ENCODE peak calls at places on chromosomes 7 and 10, in four cellular contexts. G, A, W and X are unnamed samples.

GRCh38 chr7:20598479-20599419 is 16.7 kb upstream of the ABCB5 start:
- DNase-seq in W (no peak), G (peak; percentile 50), A (peak; percentile 74), X (peak; percentile 21)

GRCh38 chr7:69847921-69848612 is 249.8 kb downstream of the AUTS2 start:
- DNase-seq in A (no peak), W (no peak), G (no peak), X (no peak)

GRCh38 chr7:157499121-157499834 is 162.5 kb downstream of the DNAJB6 start:
- DNase-seq in G (no peak), A (no peak), W (no peak), X (peak; percentile 49)

GRCh38 chr7:101865031-101865824 is 47.8 kb downstream of the CUX1 start:
- DNase-seq in A (no peak), W (no peak), G (no peak), X (no peak)

GRCh38 chr10:79331226-79331625 is 16.0 kb upstream of the PPIF start:
- DNase-seq in G (no peak), W (no peak), A (no peak), X (no peak)

GRCh38 chr7:139582130-139582650 is 58.7 kb downstream of the CLEC2L start:
- DNase-seq in W (no peak), G (no peak), A (no peak), X (no peak)

GRCh38 chr7:91636129-91636724 is 244.3 kb downstream of the MTERF1 start:
- DNase-seq in G (no peak), W (peak; percentile 55), A (peak; percentile 39), X (peak; percentile 31)

GRCh38 chr7:64114791-64115190 is 69.6 kb downstream of the ZNF727 start:
- DNase-seq in G (no peak), W (no peak), A (no peak), X (no peak)

GRCh38 chr7:108451296-108451848 is 4.9 kb downstream of the NRCAM start:
- DNase-seq in G (no peak), A (no peak), W (no peak), X (no peak)

GRCh38 chr7:35802649-35803048 is 1.8 kb downstream of the SEPTIN7 start:
- DNase-seq in A (peak; percentile 40), G (peak; percentile 18), W (no peak), X (peak; percentile 26)

GRCh38 chr7:34761627-34762026 is 103.6 kb downstream of the NPSR1 start:
- DNase-seq in W (no peak), G (no peak), A (peak; percentile 70), X (no peak)

GRCh38 chr7:118080947-118081346 is 103.0 kb upstream of the LSM8 start:
- DNase-seq in W (peak; percentile 49), G (peak; percentile 24), A (peak; percentile 44), X (peak; percentile 7)

GRCh38 chr7:22776964-22777363 is 45.7 kb downstream of the TOMM7 start:
- DNase-seq in G (no peak), A (no peak), W (no peak), X (no peak)

GRCh38 chr7:2440608-2441245 is 35.5 kb downstream of the GRIFIN start:
- DNase-seq in W (no peak), A (peak; percentile 81), G (no peak), X (peak; percentile 52)

GRCh38 chr10:132702601-132703304 is 83.2 kb downstream of the NKX6-2 start:
- DNase-seq in A (no peak), W (peak; percentile 26), G (no peak), X (no peak)

GRCh38 chr7:22039696-22040095 is 94.0 kb upstream of the CDCA7L start:
- DNase-seq in A (no peak), W (no peak), G (no peak), X (no peak)

GRCh38 chr7:77674878-77675277 is 21.4 kb upstream of the RSBN1L start:
- DNase-seq in G (no peak), W (no peak), A (peak; percentile 79), X (no peak)

GRCh38 chr10:74738052-74738451 is 88.3 kb upstream of the KAT6B start:
- DNase-seq in W (no peak), G (peak; percentile 36), A (peak; percentile 3), X (no peak)

GRCh38 chr7:20241491-20242261 is 24.5 kb upstream of the MACC1 start:
- DNase-seq in W (no peak), A (peak; percentile 16), G (no peak), X (no peak)

GRCh38 chr10:32958992-32959703 is 1.1 kb upstream of the ITGB1 start:
- DNase-seq in A (no peak), W (no peak), G (peak; percentile 36), X (no peak)

GRCh38 chr10:22894714-22895113 is 33.1 kb upstream of the ARMC3 start:
- DNase-seq in W (no peak), A (no peak), G (no peak), X (no peak)

GRCh38 chr10:124036746-124037145 is 56.7 kb downstream of the CHST15 start:
- DNase-seq in W (no peak), A (no peak), G (no peak), X (no peak)

GRCh38 chr10:126135177-126135576 is 238.8 kb downstream of the FANK1 start:
- DNase-seq in G (no peak), W (no peak), A (peak; percentile 28), X (peak; percentile 53)

GRCh38 chr7:34155225-34155908 is 250.0 kb downstream of the BMPER start:
- DNase-seq in G (no peak), A (peak; percentile 100), W (no peak), X (no peak)